ENCODE peak calls at places on chromosomes 5 and 9, in four cellular contexts. Y, W, P and Z are unnamed samples.

GRCh38 chr5:56377573-56377972 is 144.4 kb upstream of the ANKRD55 start:
- DNase-seq in Y (no peak), W (no peak), P (no peak), Z (no peak)

GRCh38 chr9:80797841-80798688 is 891.3 kb downstream of the TLE1 start:
- DNase-seq in Y (no peak), W (no peak), P (peak), Z (no peak)

GRCh38 chr5:12095808-12096281 is 191.6 kb upstream of the CTNND2 start:
- DNase-seq in Y (no peak), W (no peak), P (no peak), Z (no peak)

GRCh38 chr9:131100445-131100844 is 4.1 kb downstream of the AIF1L start:
- DNase-seq in Y (no peak), W (no peak), P (no peak), Z (no peak)

GRCh38 chr9:114898741-114899140 is 31.6 kb downstream of the TNFSF8 start:
- DNase-seq in Y (peak), W (peak), P (no peak), Z (peak)

GRCh38 chr9:38690574-38690973 is 29.4 kb downstream of the FAM240B start:
- DNase-seq in Y (no peak), W (no peak), P (no peak), Z (no peak)

GRCh38 chr5:169837686-169838085 is 142.6 kb downstream of the INSYN2B start:
- DNase-seq in Y (no peak), W (no peak), P (no peak), Z (no peak)

GRCh38 chr5:139872052-139872766 is 76.6 kb downstream of the PSD2 start:
- DNase-seq in Y (no peak), W (no peak), P (no peak), Z (no peak)

GRCh38 chr9:127505396-127506116 is 54.2 kb downstream of the LRSAM1 start:
- DNase-seq in Y (no peak), W (peak), P (peak), Z (peak)

GRCh38 chr9:76302947-76303550 is 91.2 kb downstream of the RFK start:
- DNase-seq in Y (no peak), W (no peak), P (peak), Z (peak)

GRCh38 chr5:127872494-127872893 is 169.3 kb downstream of the CCDC192 start:
- DNase-seq in Y (no peak), W (no peak), P (no peak), Z (peak)

GRCh38 chr5:178117911-178118310 is 4.6 kb downstream of the N4BP3 start:
- DNase-seq in Y (no peak), W (no peak), P (no peak), Z (no peak)

GRCh38 chr5:32984851-32985250 is 273.7 kb downstream of the NPR3 start:
- DNase-seq in Y (no peak), W (no peak), P (no peak), Z (peak)

GRCh38 chr5:54545796-54546195 is 28.2 kb downstream of the SNX18 start:
- DNase-seq in Y (no peak), W (no peak), P (no peak), Z (no peak)

GRCh38 chr9:121171236-121171635 is 30.4 kb downstream of the RAB14 start:
- DNase-seq in Y (no peak), W (no peak), P (no peak), Z (peak)

GRCh38 chr5:103617913-103618312 is 55.3 kb upstream of the NUDT12 start:
- DNase-seq in Y (no peak), W (no peak), P (no peak), Z (peak)

GRCh38 chr9:130912932-130913598 is 16.5 kb upstream of the QRFP start:
- DNase-seq in Y (no peak), W (no peak), P (peak), Z (peak)

GRCh38 chr9:17509698-17510097 is 69.2 kb upstream of the SH3GL2 start:
- DNase-seq in Y (no peak), W (no peak), P (peak), Z (no peak)

GRCh38 chr5:53974021-53974420 is 336.4 kb downstream of the ARL15 start:
- DNase-seq in Y (no peak), W (no peak), P (no peak), Z (no peak)

GRCh38 chr9:114230068-114230467 is 74.7 kb downstream of the COL27A1 start:
- DNase-seq in Y (no peak), W (no peak), P (no peak), Z (no peak)

GRCh38 chr5:133509742-133510079 is 102.6 kb downstream of the FSTL4 start:
- DNase-seq in Y (no peak), W (peak), P (no peak), Z (no peak)

GRCh38 chr5:81779125-81779934 is 28.4 kb upstream of the SSBP2 start:
- DNase-seq in Y (peak), W (peak), P (peak), Z (peak)

GRCh38 chr5:72252574-72253155 is 67.4 kb downstream of the MRPS27 start:
- DNase-seq in Y (no peak), W (no peak), P (peak), Z (peak)

GRCh38 chr5:90956511-90956910 is 397.9 kb downstream of the ADGRV1 start:
- DNase-seq in Y (no peak), W (no peak), P (no peak), Z (peak)

GRCh38 chr5:133709074-133709676 is 96.8 kb upstream of the FSTL4 start:
- DNase-seq in Y (no peak), W (no peak), P (peak), Z (peak)

GRCh38 chr5:74433255-74434123 is 207.0 kb downstream of the ENC1 start:
- DNase-seq in Y (no peak), W (no peak), P (peak), Z (peak)

GRCh38 chr9:99059074-99059894 is 45.6 kb upstream of the TGFBR1 start:
- DNase-seq in Y (no peak), W (no peak), P (peak), Z (no peak)

GRCh38 chr5:174217527-174217926 is 172.0 kb downstream of the NSG2 start:
- DNase-seq in Y (no peak), W (no peak), P (no peak), Z (no peak)

GRCh38 chr5:33088176-33088575 is 352.6 kb upstream of the TARS1 start:
- DNase-seq in Y (no peak), W (no peak), P (peak), Z (no peak)

GRCh38 chr5:122362361-122362760 is 50.3 kb downstream of the SNCAIP start:
- DNase-seq in Y (no peak), W (no peak), P (no peak), Z (peak)

GRCh38 chr5:57458443-57458842 is 24.2 kb downstream of the ACTBL2 start:
- DNase-seq in Y (no peak), W (no peak), P (no peak), Z (no peak)

GRCh38 chr5:332843-333242 is 11.3 kb downstream of the AHRR start:
- DNase-seq in Y (no peak), W (peak), P (no peak), Z (no peak)

GRCh38 chr5:59020611-59021285 is 437.9 kb downstream of the RAB3C start:
- DNase-seq in Y (no peak), W (no peak), P (no peak), Z (no peak)

GRCh38 chr5:40401965-40402364 is 277.8 kb upstream of the PTGER4 start:
- DNase-seq in Y (no peak), W (no peak), P (peak), Z (no peak)

GRCh38 chr5:132491368-132492364 is 1.1 kb upstream of the IRF1 start:
- DNase-seq in Y (no peak), W (peak), P (no peak), Z (no peak)

GRCh38 chr5:165757756-165758155 is 2252.3 kb downstream of the MAT2B start:
- DNase-seq in Y (no peak), W (no peak), P (no peak), Z (no peak)

GRCh38 chr9:121658166-121658565 is 6.7 kb downstream of the DAB2IP start:
- DNase-seq in Y (no peak), W (no peak), P (no peak), Z (peak)

GRCh38 chr5:56543431-56544385 is 271.6 kb upstream of the MAP3K1 start:
- DNase-seq in Y (no peak), W (no peak), P (peak), Z (no peak)

GRCh38 chr5:176647870-176648466 is 684 bp downstream of the TSPAN17 start:
- DNase-seq in Y (no peak), W (no peak), P (no peak), Z (peak)